ENCODE peak calls at places on chromosomes 5 and 9, in nine cellular contexts. F is neural progenitor cell, U is fibroblast of lung, N is heart left ventricle, B is mesendoderm, G is lower lobe of right lung, K is sigmoid colon, P is K562, X is spleen. C is an unnamed sample.

GRCh38 chr5:138696501-138696900 is 56.7 kb upstream of the CTNNA1 start:
- DNase-seq in F (no peak), U (peak; percentile 65), N (no peak), B (no peak), G (no peak), K (no peak), P (no peak), X (no peak), C (no peak)

GRCh38 chr5:62473209-62473608 is 60.6 kb downstream of the IPO11 start:
- DNase-seq in F (no peak), U (peak; percentile 29), N (no peak), B (no peak), G (no peak), K (no peak), P (no peak), X (no peak), C (no peak)

GRCh38 chr9:123954921-123955320 is 25.0 kb upstream of the DENND1A start:
- DNase-seq in F (no peak), U (no peak), N (no peak), B (no peak), G (no peak), K (no peak), P (no peak), X (no peak), C (no peak)

GRCh38 chr5:104179057-104179456 is 616.5 kb upstream of the NUDT12 start:
- DNase-seq in F (peak; percentile 63), U (peak; percentile 39), N (no peak), B (peak; percentile 80), G (no peak), K (no peak), P (peak; percentile 76), X (no peak), C (no peak)

GRCh38 chr5:56128166-56128565 is 105.0 kb downstream of the ANKRD55 start:
- DNase-seq in F (no peak), U (no peak), N (no peak), B (no peak), G (no peak), K (no peak), P (no peak), X (no peak), C (no peak)

GRCh38 chr5:179246227-179246626 is 99.0 kb downstream of the ADAMTS2 start:
- DNase-seq in F (no peak), U (no peak), N (no peak), B (no peak), G (no peak), K (no peak), P (no peak), X (no peak), C (no peak)

GRCh38 chr5:6755941-6756340 is 42.7 kb downstream of the TENT4A start:
- DNase-seq in F (no peak), U (no peak), N (no peak), B (no peak), G (no peak), K (peak; percentile 60), P (no peak), X (peak; percentile 51), C (no peak)

GRCh38 chr9:26129216-26129615 is 451.0 kb upstream of the TUSC1 start:
- DNase-seq in F (no peak), U (no peak), N (no peak), B (no peak), G (no peak), K (no peak), P (no peak), X (no peak), C (no peak)

GRCh38 chr5:115366223-115366622 is 69.8 kb upstream of the CCDC112 start:
- DNase-seq in F (no peak), U (peak; percentile 99), N (peak; percentile 37), B (peak; percentile 96), G (no peak), K (no peak), P (no peak), X (no peak), C (no peak)

GRCh38 chr9:134320195-134320885 is 5.9 kb upstream of the RXRA start:
- DNase-seq in F (peak; percentile 58), U (no peak), N (peak; percentile 12), B (peak; percentile 37), G (peak; percentile 39), K (peak; percentile 54), P (no peak), X (peak; percentile 74), C (peak; percentile 65)

GRCh38 chr5:10596886-10597451 is 33.1 kb downstream of the ANKRD33B start:
- DNase-seq in F (no peak), U (no peak), N (no peak), B (no peak), G (no peak), K (no peak), P (no peak), X (no peak), C (no peak)

GRCh38 chr5:10595678-10596309 is 31.9 kb downstream of the ANKRD33B start:
- DNase-seq in F (no peak), U (peak; percentile 90), N (peak; percentile 61), B (no peak), G (no peak), K (no peak), P (no peak), X (no peak), C (no peak)

GRCh38 chr5:10595305-10595677 is 31.4 kb downstream of the ANKRD33B start:
- DNase-seq in F (no peak), U (peak; percentile 28), N (no peak), B (no peak), G (no peak), K (no peak), P (no peak), X (no peak), C (no peak)

GRCh38 chr5:10594591-10595210 is 30.8 kb downstream of the ANKRD33B start:
- DNase-seq in F (no peak), U (peak; percentile 79), N (no peak), B (peak; percentile 77), G (no peak), K (no peak), P (no peak), X (peak; percentile 52), C (no peak)

GRCh38 chr5:10596310-10596703 is 32.4 kb downstream of the ANKRD33B start:
- DNase-seq in F (no peak), U (no peak), N (no peak), B (no peak), G (no peak), K (no peak), P (no peak), X (no peak), C (no peak)
- H3K4me3 ChIP-seq in F (no peak overlapping the region), U (no peak overlapping the region), N (peak overlapping the region; percentile 27), B (no peak overlapping the region), G (peak overlapping the region; percentile 22), K (no peak overlapping the region), P (no peak overlapping the region), X (no peak overlapping the region), C (no peak overlapping the region)

DNA sequence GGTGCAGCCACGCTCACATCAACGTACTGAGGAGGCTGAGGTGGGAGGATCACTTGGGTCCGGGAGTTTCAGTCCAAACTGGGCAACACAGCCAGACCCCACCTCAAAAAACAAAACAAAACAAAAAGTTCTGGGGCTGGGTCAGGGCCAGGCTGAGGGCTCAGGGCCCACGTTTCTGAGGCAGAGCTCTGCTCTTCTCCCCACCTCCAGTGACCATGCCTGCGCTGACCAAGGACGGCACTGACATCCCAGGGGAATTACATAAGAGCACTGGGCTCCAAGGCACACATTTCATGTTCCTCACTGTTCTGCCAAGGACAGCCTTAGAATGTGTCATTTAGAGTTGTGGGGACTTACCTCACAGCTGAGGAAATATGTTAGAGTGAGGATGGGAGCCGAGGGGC is 40.4 kb upstream of the TESK1 start:
- DNase-seq in F (no peak), U (no peak), N (no peak), B (no peak), G (no peak), K (no peak), P (no peak), X (no peak), C (no peak)
- H3K27ac ChIP-seq in F (no peak overlapping the region), U (no peak overlapping the region), N (no peak overlapping the region), B (no peak overlapping the region), G (no peak overlapping the region), K (peak overlapping the region; percentile 70), P (no peak overlapping the region), X (no peak overlapping the region), C (peak overlapping the region; percentile 95)

DNA sequence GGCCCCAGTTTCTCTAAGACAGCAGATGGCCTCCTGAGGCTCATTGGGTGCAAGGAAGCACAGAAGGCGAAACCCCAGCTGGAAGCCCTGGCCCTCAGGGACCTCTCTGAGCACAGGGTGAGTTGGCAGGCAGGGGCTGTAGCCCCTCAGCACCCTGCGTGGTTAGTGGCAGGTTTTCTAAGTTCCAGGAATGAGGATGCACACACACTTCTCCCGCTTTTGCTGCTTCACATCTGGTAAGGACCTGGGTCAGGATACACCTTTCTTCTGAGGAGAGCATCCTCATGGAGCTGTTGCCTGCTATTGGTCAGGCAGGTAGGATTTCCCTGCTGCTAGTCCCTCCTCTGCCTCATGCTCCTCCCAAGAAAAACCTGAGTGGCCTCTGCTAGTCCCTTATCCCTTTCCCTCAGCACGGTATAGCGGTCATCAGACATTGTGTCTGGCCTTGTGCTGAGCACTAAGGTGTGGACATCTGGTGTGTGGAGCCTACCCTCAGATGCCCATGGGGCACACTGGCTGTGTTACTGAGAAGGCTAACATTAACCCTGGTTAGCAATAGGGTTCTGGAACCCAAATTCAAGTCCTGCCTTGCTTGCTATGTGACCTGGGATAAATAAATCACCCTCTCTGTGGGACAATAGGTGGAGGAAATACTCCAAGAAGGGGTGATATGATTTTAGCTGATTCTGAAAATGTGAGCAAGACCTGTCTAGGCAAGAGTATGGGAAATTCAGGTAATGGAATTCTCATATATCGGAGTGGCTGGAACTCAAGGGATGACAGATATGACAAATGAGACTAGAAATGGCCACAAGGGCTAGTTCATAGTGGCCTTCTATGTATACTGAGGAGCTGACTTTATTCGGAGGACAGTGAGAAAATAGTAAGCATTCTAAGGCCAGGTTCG is 1.6 kb downstream of the SLC22A4 start:
- DNase-seq in F (no peak), U (no peak), N (no peak), B (no peak), G (no peak), K (no peak), P (no peak), X (no peak), C (no peak)
- H3K4me3 ChIP-seq in F (no peak overlapping the region), U (peak overlapping the region; percentile 70), N (peak overlapping the region; percentile 73), B (no peak overlapping the region), G (peak overlapping the region; percentile 64), K (peak overlapping the region; percentile 61), P (peak overlapping the region; percentile 61), X (peak overlapping the region; percentile 63), C (no peak overlapping the region)

DNA sequence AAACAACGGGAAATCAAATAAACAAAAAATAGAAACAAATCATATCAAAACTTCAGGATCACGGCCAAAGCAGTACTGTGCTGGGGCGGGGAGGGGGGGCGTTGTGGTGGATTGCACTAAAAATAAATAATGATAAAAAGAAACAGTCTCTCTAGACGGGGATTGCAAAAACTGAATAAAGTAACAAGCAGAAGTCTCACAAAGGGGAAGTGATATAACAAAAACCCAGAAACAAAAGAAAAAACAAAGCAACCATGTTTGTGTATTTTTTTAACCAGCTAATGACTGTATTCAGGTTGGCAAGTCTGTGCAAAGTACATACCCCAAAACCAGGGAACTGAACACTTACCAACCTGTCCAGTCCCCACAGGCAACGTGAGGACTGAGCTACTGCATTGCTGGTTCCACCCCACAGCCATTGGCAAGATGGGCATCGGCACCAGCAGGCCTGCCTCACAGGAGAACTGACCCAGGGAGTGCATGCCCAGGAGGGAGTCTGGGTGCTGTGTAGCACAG is 24.1 kb downstream of the BICD2 start:
- DNase-seq in F (no peak), U (no peak), N (no peak), B (no peak), G (no peak), K (no peak), P (no peak), X (peak; percentile 79), C (peak; percentile 47)
- H3K27ac ChIP-seq in F (no peak overlapping the region), U (no peak overlapping the region), N (peak overlapping the region; percentile 26), B (no peak overlapping the region), G (peak overlapping the region; percentile 63), K (peak overlapping the region; percentile 27), P (no peak overlapping the region), X (peak overlapping the region; percentile 78), C (no peak overlapping the region)

GRCh38 chr9:38319496-38320173 is 72.9 kb upstream of the ALDH1B1 start:
- DNase-seq in F (no peak), U (no peak), N (no peak), B (no peak), G (no peak), K (no peak), P (no peak), X (no peak), C (no peak)
- H3K4me3 ChIP-seq in F (no peak overlapping the region), U (peak overlapping the region; percentile 43), N (no peak overlapping the region), B (no peak overlapping the region), G (peak overlapping the region; percentile 22), K (peak overlapping the region; percentile 3), P (no peak overlapping the region), X (no peak overlapping the region), C (peak overlapping the region; percentile 29)